ENCODE peak calls at places on chromosomes 16 and 17, in nine cellular contexts. P is A549; V is skeletal muscle cell; N is AG04449; M is astrocyte of the cerebellum; F is naive thymus-derived CD4-positive, alpha-beta T cell; D is cardiac muscle cell; K is adipocyte; A is IMR-90. W is an unnamed sample.
A peak's percentile ranks its signal among the peaks of the same experiment; 100 is the strongest.

GRCh38 chr17:35373532-35373983 is at the start of gene SLFN11:
- DNase-seq in P (peak; percentile 63), V (peak; percentile 86), N (peak; percentile 88), M (peak; percentile 49), F (peak; percentile 80), D (no peak), K (peak; percentile 93), A (peak; percentile 97), W (peak; percentile 33)

GRCh38 chr16:77434365-77435239 is at the start of gene ADAMTS18:
- DNase-seq in P (no peak), V (no peak), N (no peak), M (no peak), F (no peak), D (peak; percentile 25), K (no peak), A (no peak), W (no peak)

GRCh38 chr16:22014271-22014873 is 6.5 kb downstream of the MOSMO start:
- DNase-seq in P (no peak), V (no peak), N (no peak), M (no peak), F (no peak), D (no peak), K (no peak), A (no peak), W (no peak)

GRCh38 chr17:9648521-9649110 is 3.3 kb downstream of the USP43 start:
- DNase-seq in P (peak; percentile 24), V (no peak), N (no peak), M (no peak), F (no peak), D (no peak), K (no peak), A (no peak), W (no peak)

GRCh38 chr16:60792437-60792836 is 1243.8 kb downstream of the CDH8 start:
- DNase-seq in P (no peak), V (no peak), N (no peak), M (no peak), F (no peak), D (no peak), K (no peak), A (no peak), W (no peak)

GRCh38 chr16:19109288-19109664 is 4.5 kb upstream of the ITPRIPL2 start:
- DNase-seq in P (no peak), V (no peak), N (no peak), M (no peak), F (no peak), D (no peak), K (no peak), A (no peak), W (no peak)

GRCh38 chr17:73875346-73875745 is 231.1 kb upstream of the SDK2 start:
- DNase-seq in P (no peak), V (no peak), N (no peak), M (no peak), F (no peak), D (no peak), K (no peak), A (no peak), W (no peak)

GRCh38 chr17:40617678-40618240 is 29.9 kb downstream of the SMARCE1 start:
- DNase-seq in P (no peak), V (no peak), N (no peak), M (no peak), F (no peak), D (no peak), K (no peak), A (no peak), W (no peak)

GRCh38 chr16:57938484-57938883 is 32.4 kb downstream of the CNGB1 start:
- DNase-seq in P (no peak), V (no peak), N (no peak), M (no peak), F (no peak), D (no peak), K (no peak), A (no peak), W (no peak)

GRCh38 chr16:57940382-57940966 is 30.5 kb downstream of the CNGB1 start:
- DNase-seq in P (no peak), V (no peak), N (no peak), M (no peak), F (no peak), D (no peak), K (no peak), A (no peak), W (no peak)

GRCh38 chr16:57937861-57938260 is 33.1 kb downstream of the CNGB1 start:
- DNase-seq in P (no peak), V (no peak), N (no peak), M (peak; percentile 22), F (no peak), D (no peak), K (no peak), A (no peak), W (no peak)

GRCh38 chr16:57939872-57940224 is 31.1 kb downstream of the CNGB1 start:
- DNase-seq in P (no peak), V (no peak), N (no peak), M (no peak), F (no peak), D (no peak), K (no peak), A (no peak), W (no peak)

DNA sequence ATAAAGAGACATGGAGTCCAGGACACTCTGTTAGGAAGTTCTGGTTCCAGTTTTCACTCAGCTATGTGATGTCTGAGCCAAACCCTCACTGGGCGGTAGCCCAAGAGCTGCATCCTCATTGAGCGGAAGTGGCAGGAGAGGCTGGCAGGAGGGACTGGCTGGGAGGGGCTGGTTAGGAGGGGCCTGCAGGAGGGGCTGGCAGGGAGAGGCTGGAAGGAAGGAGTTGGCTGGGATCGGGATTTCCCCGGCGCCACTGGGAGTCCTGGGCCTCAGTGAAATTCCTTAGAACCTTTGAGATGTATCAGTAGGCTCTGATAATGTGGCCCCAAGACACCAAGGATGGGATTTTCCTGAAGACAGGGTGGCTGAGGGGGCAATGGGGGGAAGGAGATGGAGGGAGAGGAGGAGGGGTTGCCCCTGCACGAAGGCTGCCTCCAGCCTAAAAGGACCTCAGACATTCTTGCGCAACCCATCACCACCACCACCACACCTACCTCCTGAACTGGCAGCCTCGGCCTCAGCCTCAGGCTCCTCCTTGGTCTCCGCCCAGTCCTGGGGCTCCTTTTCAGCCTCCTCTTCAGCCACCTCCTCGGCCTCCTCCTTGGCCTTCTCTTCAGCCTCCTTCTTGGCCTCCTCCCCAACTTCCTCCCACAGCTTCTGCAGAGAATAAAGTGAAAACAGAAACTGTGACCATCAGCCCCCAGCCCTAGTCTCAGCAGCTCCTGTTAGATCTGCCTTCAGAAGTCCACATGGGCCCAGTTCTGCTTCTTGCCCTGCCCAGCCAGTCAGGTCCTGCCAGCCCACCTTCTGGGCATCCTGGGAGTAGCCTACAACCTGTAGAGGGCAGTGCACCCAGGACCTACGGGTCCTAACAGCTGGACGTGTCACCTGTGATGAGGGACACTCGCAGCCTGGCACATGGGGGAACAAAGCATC is 31.7 kb downstream of the CNGB1 start:
- DNase-seq in P (peak; percentile 35), V (no peak), N (peak; percentile 5), M (peak; percentile 68), F (no peak), D (no peak), K (peak; percentile 24), A (peak; percentile 20), W (no peak)
- H3K4me3 ChIP-seq in P (no peak overlapping the region), V (no peak overlapping the region), N (no peak overlapping the region), M (no peak overlapping the region), F (no peak overlapping the region), D (no peak overlapping the region), K (no peak overlapping the region), A (no peak overlapping the region), W (no peak overlapping the region)

DNA sequence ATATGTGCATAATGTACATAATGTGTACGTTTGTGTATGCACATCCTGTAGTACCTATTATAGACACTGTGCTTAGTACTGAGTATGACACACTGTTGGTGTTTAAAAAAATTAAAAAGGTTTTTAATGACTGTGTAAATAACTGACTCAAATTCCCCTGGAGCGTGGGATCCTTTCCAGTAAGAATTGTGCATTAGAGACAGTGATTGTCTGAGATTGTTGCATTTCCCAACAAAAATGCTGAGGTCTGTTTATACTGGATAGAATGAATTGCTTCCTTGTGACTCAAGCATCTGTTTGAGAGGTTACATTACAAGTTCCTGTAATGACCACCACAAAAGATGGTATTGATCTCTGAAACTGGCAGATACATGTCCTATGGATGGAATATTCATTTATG is 229.0 kb downstream of the CDH11 start:
- DNase-seq in P (no peak), V (peak; percentile 89), N (peak; percentile 89), M (peak; percentile 91), F (no peak), D (no peak), K (peak; percentile 85), A (peak; percentile 93), W (no peak)
- H3K4me3 ChIP-seq in P (no peak overlapping the region), V (no peak overlapping the region), N (peak overlapping the region; percentile 30), M (no peak overlapping the region), F (no peak overlapping the region), D (no peak overlapping the region), K (peak overlapping the region; percentile 34), A (no peak overlapping the region), W (no peak overlapping the region)

DNA sequence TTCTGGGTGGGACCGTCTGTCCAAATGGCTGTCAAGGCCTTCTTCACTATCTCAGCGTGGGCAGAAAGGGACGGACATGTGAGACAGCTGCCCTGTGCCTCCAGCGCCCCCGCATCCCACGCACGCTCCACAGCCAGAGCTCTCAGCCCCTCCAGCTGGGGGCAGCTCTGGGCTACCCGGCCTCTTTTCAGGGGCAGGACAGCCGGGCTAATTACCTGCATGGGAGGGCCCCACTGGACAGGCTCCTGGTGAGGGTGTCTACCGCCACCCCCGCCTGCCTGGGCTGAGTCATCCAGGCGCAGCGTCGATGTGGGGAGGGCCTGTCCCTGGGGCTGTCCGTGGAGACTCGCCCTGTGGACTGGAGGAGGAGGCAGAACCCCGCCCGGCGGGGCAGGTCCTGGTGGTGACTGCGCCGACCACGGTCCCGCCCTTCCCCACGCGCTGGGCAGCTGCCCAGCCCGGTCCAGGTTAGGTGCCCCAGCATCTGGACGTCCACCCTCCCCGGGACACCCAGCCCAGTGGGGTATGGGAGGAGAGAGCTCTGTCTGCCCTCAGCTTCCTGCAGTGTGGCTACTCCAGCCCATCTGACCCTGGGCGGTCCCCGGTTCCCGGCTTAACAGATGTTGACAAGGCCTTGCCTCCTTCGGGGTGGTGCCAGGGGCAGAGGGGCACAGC is 5.9 kb upstream of the METRNL start:
- DNase-seq in P (no peak), V (no peak), N (no peak), M (no peak), F (no peak), D (no peak), K (no peak), A (no peak), W (no peak)
- H3K4me3 ChIP-seq in P (no peak overlapping the region), V (no peak overlapping the region), N (no peak overlapping the region), M (no peak overlapping the region), F (no peak overlapping the region), D (no peak overlapping the region), K (peak overlapping the region; percentile 35), A (no peak overlapping the region), W (no peak overlapping the region)

GRCh38 chr16:88478889-88479794 is 26.1 kb downstream of the ZFPM1 start:
- DNase-seq in P (no peak), V (no peak), N (no peak), M (no peak), F (no peak), D (peak; percentile 43), K (no peak), A (no peak), W (no peak)

GRCh38 chr16:88476817-88477397 is 23.8 kb downstream of the ZFPM1 start:
- DNase-seq in P (no peak), V (no peak), N (no peak), M (no peak), F (no peak), D (no peak), K (no peak), A (no peak), W (no peak)

GRCh38 chr16:88478115-88478514 is 25.0 kb downstream of the ZFPM1 start:
- DNase-seq in P (no peak), V (no peak), N (no peak), M (no peak), F (peak; percentile 58), D (no peak), K (no peak), A (no peak), W (no peak)

GRCh38 chr16:88476203-88476602 is 23.1 kb downstream of the ZFPM1 start:
- DNase-seq in P (no peak), V (no peak), N (no peak), M (no peak), F (no peak), D (no peak), K (no peak), A (no peak), W (no peak)

DNA sequence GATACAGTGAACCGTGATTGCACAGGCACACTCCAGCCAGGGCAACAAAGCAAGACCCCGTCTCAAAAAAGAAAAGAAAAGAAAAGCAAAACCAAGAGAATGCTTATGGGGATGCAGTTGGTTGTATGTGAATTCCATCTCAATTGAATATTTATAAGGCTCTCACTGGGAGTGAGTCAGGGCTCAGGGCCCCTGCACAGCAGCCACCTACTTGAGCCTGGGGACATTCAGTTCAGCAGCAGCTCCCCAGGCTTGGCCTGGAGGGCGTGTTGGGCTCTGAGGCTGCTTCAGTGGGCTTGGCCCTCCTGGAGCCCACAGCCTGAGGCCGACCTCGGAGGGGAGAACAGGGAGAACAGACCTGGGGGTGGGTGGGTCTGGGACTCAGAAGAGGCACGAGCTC is 24.6 kb downstream of the ZFPM1 start:
- DNase-seq in P (no peak), V (no peak), N (no peak), M (no peak), F (no peak), D (no peak), K (no peak), A (no peak), W (no peak)
- H3K4me3 ChIP-seq in P (no peak overlapping the region), V (no peak overlapping the region), N (no peak overlapping the region), M (no peak overlapping the region), F (no peak overlapping the region), D (no peak overlapping the region), K (no peak overlapping the region), A (no peak overlapping the region), W (no peak overlapping the region)